ENCODE peak calls at places on chromosome 17, in seven cellular contexts. M is thoracic aorta, G is G401, R is HT1080, I is neural crest cell, T is SK-N-DZ, V is OCI-M1. D is an unnamed sample.

GRCh38 chr17:10843806-10844205 is 5.9 kb upstream of the PIRT start:
- DNase-seq in M (no peak), I (peak), G (no peak), V (peak), T (no peak), R (no peak), D (no peak)

GRCh38 chr17:76153640-76154039 is 12.6 kb upstream of the FOXJ1 start:
- DNase-seq in R (no peak), G (no peak), I (no peak), T (no peak), V (no peak), M (no peak), D (no peak)

GRCh38 chr17:10031102-10031501 is 126.0 kb upstream of the RCVRN start:
- DNase-seq in T (no peak), R (no peak), G (no peak), I (no peak), M (no peak), V (no peak), D (no peak)

GRCh38 chr17:29613856-29614255 is 8.9 kb downstream of the CORO6 start:
- DNase-seq in T (no peak), M (no peak), G (no peak), R (no peak), I (no peak), V (no peak), D (no peak)

GRCh38 chr17:7129311-7129710 is 14.7 kb upstream of the ASGR2 start:
- DNase-seq in I (no peak), G (no peak), T (no peak), R (no peak), V (no peak), M (no peak), D (no peak)

GRCh38 chr17:46035112-46035818 is 36.2 kb downstream of the STH start:
- DNase-seq in G (no peak), M (no peak), I (no peak), T (no peak), R (no peak), V (no peak), D (no peak)

GRCh38 chr17:82318169-82318498 is 726 bp upstream of the CD7 start:
- DNase-seq in G (no peak), V (no peak), M (no peak), T (no peak), R (no peak), I (no peak), D (no peak)

GRCh38 chr17:38579934-38580333 is 25.8 kb downstream of the SRCIN1 start:
- DNase-seq in G (peak), I (no peak), R (peak), V (peak), T (peak), M (no peak), D (peak)

GRCh38 chr17:10735821-10736220 is 6.0 kb upstream of the TMEM220 start:
- DNase-seq in R (no peak), M (no peak), V (no peak), T (no peak), I (no peak), G (no peak), D (no peak)

GRCh38 chr17:40502716-40503115 is 1.3 kb upstream of the TNS4 start:
- DNase-seq in I (no peak), T (no peak), R (no peak), M (no peak), G (no peak), V (no peak), D (no peak)

GRCh38 chr17:80443916-80444708 is 29.1 kb downstream of the ENDOV start:
- DNase-seq in V (no peak), M (no peak), G (peak), T (no peak), I (no peak), R (no peak), D (no peak)